ENCODE peak calls at places on chromosomes 5 and 9, in ten cellular contexts. X, K, W, Z, H, U, M, G, B and P are unnamed samples.

GRCh38 chr9:37529111-37529510 is 43.4 kb downstream of the POLR1E start:
- DNase-seq in Z (peak; percentile 73), W (peak; percentile 79), H (no peak), B (no peak), G (peak; percentile 70), X (no peak), K (no peak), U (peak; percentile 22), M (no peak), P (peak; percentile 87)

GRCh38 chr9:96008502-96009222 is 133.2 kb downstream of the ERCC6L2 start:
- DNase-seq in X (peak; percentile 32), H (no peak), Z (no peak), M (peak; percentile 34), U (no peak), G (no peak), B (no peak), K (no peak), W (peak; percentile 48), P (no peak)

GRCh38 chr9:100082786-100083185 is 16.0 kb downstream of the ERP44 start:
- DNase-seq in W (no peak), M (peak; percentile 52), X (no peak), K (no peak), G (no peak), Z (no peak), U (no peak), H (no peak), B (no peak), P (no peak)

GRCh38 chr5:142478116-142478515 is 153.3 kb upstream of the SPRY4 start:
- DNase-seq in B (no peak), H (no peak), W (no peak), M (no peak), Z (no peak), K (no peak), G (no peak), X (no peak), U (no peak), P (no peak)

GRCh38 chr5:138305797-138306196 is 25.8 kb downstream of the CDC25C start:
- DNase-seq in M (no peak), G (no peak), B (no peak), X (no peak), K (peak; percentile 92), H (no peak), W (peak; percentile 43), Z (no peak), U (no peak), P (peak; percentile 19)

GRCh38 chr5:3639175-3639574 is 43.5 kb downstream of the IRX1 start:
- DNase-seq in W (no peak), K (no peak), B (no peak), Z (no peak), U (no peak), G (no peak), H (no peak), M (no peak), X (no peak), P (no peak)

GRCh38 chr5:176780071-176780850 is 30.1 kb upstream of the UNC5A start:
- DNase-seq in W (no peak), Z (no peak), U (no peak), K (no peak), G (no peak), H (no peak), X (no peak), M (no peak), B (no peak), P (no peak)

GRCh38 chr5:35851282-35851681 is 5.4 kb upstream of the IL7R start:
- DNase-seq in M (peak; percentile 77), W (no peak), U (no peak), B (no peak), Z (no peak), K (no peak), H (no peak), G (no peak), X (no peak), P (no peak)

GRCh38 chr5:107979900-107980299 is 309.2 kb upstream of the EFNA5 start:
- DNase-seq in B (no peak), M (no peak), Z (no peak), U (no peak), W (no peak), K (no peak), H (no peak), X (no peak), G (no peak), P (no peak)

GRCh38 chr5:1731091-1731639 is 68.5 kb downstream of the MRPL36 start:
- DNase-seq in Z (no peak), B (peak; percentile 1), H (no peak), W (no peak), X (no peak), K (no peak), U (no peak), G (no peak), M (no peak), P (no peak)

GRCh38 chr5:83294246-83294645 is 177.3 kb upstream of the VCAN start:
- DNase-seq in Z (no peak), M (no peak), X (no peak), U (no peak), B (no peak), H (no peak), W (no peak), G (no peak), K (no peak), P (no peak)

GRCh38 chr5:153670081-153670480 is 179.6 kb downstream of the GRIA1 start:
- DNase-seq in B (no peak), M (no peak), G (no peak), U (no peak), W (no peak), K (no peak), X (no peak), H (no peak), Z (no peak), P (no peak)

GRCh38 chr5:30324083-30324482 is 869.4 kb upstream of the CDH6 start:
- DNase-seq in X (no peak), M (no peak), B (peak; percentile 13), K (no peak), G (no peak), U (no peak), W (no peak), H (no peak), Z (no peak), P (no peak)

GRCh38 chr5:54362992-54363630 is 52.7 kb upstream of the ARL15 start:
- DNase-seq in M (peak; percentile 58), Z (no peak), U (no peak), K (no peak), G (no peak), W (no peak), H (no peak), X (no peak), B (no peak), P (no peak)

GRCh38 chr9:692636-693459 is 148.6 kb upstream of the DMRT1 start:
- DNase-seq in G (no peak), H (no peak), U (no peak), X (no peak), W (no peak), Z (no peak), M (peak; percentile 68), K (no peak), B (no peak), P (no peak)

GRCh38 chr9:137836831-137837241 is 40.7 kb upstream of the CACNA1B start:
- DNase-seq in H (no peak), W (no peak), Z (no peak), U (no peak), G (no peak), B (no peak), K (no peak), M (no peak), X (no peak), P (no peak)

GRCh38 chr5:112097768-112098167 is 321.3 kb downstream of the EPB41L4A start:
- DNase-seq in K (no peak), U (no peak), B (no peak), W (no peak), G (no peak), X (no peak), H (no peak), Z (no peak), M (peak; percentile 62), P (no peak)

GRCh38 chr9:107928701-107929371 is 439.3 kb upstream of the KLF4 start:
- DNase-seq in X (no peak), K (no peak), W (no peak), U (no peak), G (no peak), Z (no peak), H (no peak), M (no peak), B (no peak), P (no peak)

GRCh38 chr9:111925784-111926183 is 29.2 kb downstream of the UGCG start:
- DNase-seq in G (no peak), Z (no peak), K (no peak), M (no peak), H (no peak), U (no peak), W (no peak), B (no peak), X (no peak), P (no peak)

GRCh38 chr5:132962429-132962928 is 955 bp downstream of the AFF4 start:
- DNase-seq in U (no peak), G (no peak), K (peak; percentile 58), M (peak; percentile 84), B (peak; percentile 34), Z (no peak), W (no peak), X (peak; percentile 75), H (peak; percentile 31), P (no peak)

GRCh38 chr5:157865844-157866243 is 6.9 kb upstream of the CLINT1 start:
- DNase-seq in G (no peak), X (no peak), W (no peak), B (no peak), U (no peak), H (no peak), K (no peak), M (peak; percentile 40), Z (no peak), P (no peak)

GRCh38 chr5:173035904-173036707 is 20.0 kb upstream of the CREBRF start:
- DNase-seq in B (no peak), U (no peak), G (no peak), H (no peak), M (no peak), X (peak; percentile 46), Z (no peak), K (no peak), W (no peak), P (no peak)

GRCh38 chr9:97847474-97848236 is 5.4 kb upstream of the FOXE1 start:
- DNase-seq in M (no peak), K (no peak), Z (no peak), W (no peak), B (no peak), U (no peak), H (no peak), G (no peak), X (no peak), P (no peak)

GRCh38 chr5:59724482-59725392 is 168.8 kb downstream of the PDE4D start:
- DNase-seq in G (no peak), U (no peak), B (peak; percentile 60), M (peak; percentile 61), H (peak; percentile 70), K (peak; percentile 57), W (no peak), Z (no peak), X (peak; percentile 24), P (no peak)